ENCODE peak calls at places on chromosomes 7 and 10, in five cellular contexts. One of them, this sample, is unnamed.

GRCh38 chr10:11757452-11757819 is 15.3 kb downstream of the ECHDC3 start:
- DNase-seq in RWPE2: peak
- DNase-seq in CD4-positive, alpha-beta memory T cell: no peak
- DNase-seq in aorta: peak
- DNase-seq in IMR-90: peak
- DNase-seq in this sample: peak

GRCh38 chr10:49523301-49523700 is 15.6 kb downstream of the ERCC6 start:
- DNase-seq in RWPE2: no peak
- DNase-seq in CD4-positive, alpha-beta memory T cell: no peak
- DNase-seq in aorta: no peak
- DNase-seq in IMR-90: no peak
- DNase-seq in this sample: no peak

GRCh38 chr7:150668472-150668911 is 17.0 kb upstream of the GIMAP2 start:
- DNase-seq in RWPE2: no peak
- DNase-seq in CD4-positive, alpha-beta memory T cell: peak
- DNase-seq in aorta: no peak
- DNase-seq in IMR-90: no peak
- DNase-seq in this sample: no peak

GRCh38 chr10:11276475-11276990 is 258.9 kb downstream of the CELF2 start:
- DNase-seq in RWPE2: no peak
- DNase-seq in CD4-positive, alpha-beta memory T cell: no peak
- DNase-seq in aorta: no peak
- DNase-seq in IMR-90: no peak
- DNase-seq in this sample: no peak

GRCh38 chr7:105934577-105935185 is 28.4 kb upstream of the CDHR3 start:
- DNase-seq in RWPE2: no peak
- DNase-seq in CD4-positive, alpha-beta memory T cell: no peak
- DNase-seq in aorta: no peak
- DNase-seq in IMR-90: peak
- DNase-seq in this sample: peak

GRCh38 chr7:156635529-156636385 is 4.8 kb upstream of the RNF32 start:
- DNase-seq in RWPE2: no peak
- DNase-seq in CD4-positive, alpha-beta memory T cell: no peak
- DNase-seq in aorta: no peak
- DNase-seq in IMR-90: no peak
- DNase-seq in this sample: no peak

GRCh38 chr7:47573758-47574472 is 8.0 kb downstream of the TNS3 start:
- DNase-seq in RWPE2: no peak
- DNase-seq in CD4-positive, alpha-beta memory T cell: no peak
- DNase-seq in aorta: peak
- DNase-seq in IMR-90: peak
- DNase-seq in this sample: peak

GRCh38 chr10:15715619-15716227 is 4.0 kb downstream of the ITGA8 start:
- DNase-seq in RWPE2: no peak
- DNase-seq in CD4-positive, alpha-beta memory T cell: no peak
- DNase-seq in aorta: no peak
- DNase-seq in IMR-90: no peak
- DNase-seq in this sample: no peak

GRCh38 chr10:1109795-1110673 is 53.8 kb downstream of the WDR37 start:
- DNase-seq in RWPE2: peak
- DNase-seq in CD4-positive, alpha-beta memory T cell: peak
- DNase-seq in aorta: no peak
- DNase-seq in IMR-90: peak
- DNase-seq in this sample: peak
- H3K4me3 ChIP-seq in RWPE2: no peak
- H3K4me3 ChIP-seq in CD4-positive, alpha-beta memory T cell: peak
- H3K4me3 ChIP-seq in aorta: no peak
- H3K4me3 ChIP-seq in IMR-90: no peak
- H3K4me3 ChIP-seq in this sample: no peak

GRCh38 chr10:31031205-31031665 is 430 bp downstream of the ZNF438 start:
- DNase-seq in RWPE2: no peak
- DNase-seq in CD4-positive, alpha-beta memory T cell: no peak
- DNase-seq in aorta: no peak
- DNase-seq in IMR-90: no peak
- DNase-seq in this sample: no peak
- H3K4me3 ChIP-seq in RWPE2: peak
- H3K4me3 ChIP-seq in CD4-positive, alpha-beta memory T cell: peak
- H3K4me3 ChIP-seq in aorta: peak
- H3K4me3 ChIP-seq in IMR-90: peak
- H3K4me3 ChIP-seq in this sample: peak

DNA sequence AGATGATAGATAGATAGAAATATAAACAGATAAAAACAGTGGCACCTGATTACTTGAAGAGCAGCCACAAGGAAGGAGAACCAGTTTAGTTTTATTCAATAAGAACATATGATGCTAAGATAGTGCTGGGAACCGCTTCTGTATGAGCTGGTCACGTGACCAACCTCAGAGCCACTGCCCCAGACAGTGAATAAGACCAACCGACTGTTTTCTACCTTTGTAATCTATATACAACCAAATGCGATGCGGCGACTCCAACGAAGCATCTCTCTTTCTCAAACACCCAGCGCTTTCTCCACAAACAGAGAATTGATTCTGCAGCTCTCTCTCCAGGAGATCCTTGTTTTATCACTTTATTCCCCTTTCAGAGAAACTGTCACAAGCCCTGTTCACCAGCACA is 55.5 kb upstream of the JCAD start:
- DNase-seq in RWPE2: no peak
- DNase-seq in CD4-positive, alpha-beta memory T cell: no peak
- DNase-seq in aorta: no peak
- DNase-seq in IMR-90: peak
- DNase-seq in this sample: peak
- H3K4me3 ChIP-seq in RWPE2: no peak
- H3K4me3 ChIP-seq in CD4-positive, alpha-beta memory T cell: no peak
- H3K4me3 ChIP-seq in aorta: no peak
- H3K4me3 ChIP-seq in IMR-90: no peak
- H3K4me3 ChIP-seq in this sample: no peak

GRCh38 chr10:124708922-124709520 is 35.2 kb downstream of the FAM53B start:
- DNase-seq in RWPE2: no peak
- DNase-seq in CD4-positive, alpha-beta memory T cell: no peak
- DNase-seq in aorta: peak
- DNase-seq in IMR-90: no peak
- DNase-seq in this sample: no peak
- H3K4me3 ChIP-seq in RWPE2: no peak
- H3K4me3 ChIP-seq in CD4-positive, alpha-beta memory T cell: no peak
- H3K4me3 ChIP-seq in aorta: no peak
- H3K4me3 ChIP-seq in IMR-90: no peak
- H3K4me3 ChIP-seq in this sample: no peak

GRCh38 chr7:75880242-75880641 is 1.4 kb downstream of the RHBDD2 start:
- DNase-seq in RWPE2: no peak
- DNase-seq in CD4-positive, alpha-beta memory T cell: no peak
- DNase-seq in aorta: no peak
- DNase-seq in IMR-90: no peak
- DNase-seq in this sample: no peak
- H3K4me3 ChIP-seq in RWPE2: peak
- H3K4me3 ChIP-seq in CD4-positive, alpha-beta memory T cell: peak
- H3K4me3 ChIP-seq in aorta: peak
- H3K4me3 ChIP-seq in IMR-90: peak
- H3K4me3 ChIP-seq in this sample: peak

GRCh38 chr10:69684020-69684980 is 54.3 kb downstream of the FAM241B start:
- DNase-seq in RWPE2: no peak
- DNase-seq in CD4-positive, alpha-beta memory T cell: no peak
- DNase-seq in aorta: peak
- DNase-seq in IMR-90: peak
- DNase-seq in this sample: no peak
- H3K4me3 ChIP-seq in RWPE2: no peak
- H3K4me3 ChIP-seq in CD4-positive, alpha-beta memory T cell: no peak
- H3K4me3 ChIP-seq in aorta: no peak
- H3K4me3 ChIP-seq in IMR-90: no peak
- H3K4me3 ChIP-seq in this sample: no peak